ENCODE peak calls at places on chromosomes 7 and 10, in four cellular contexts. One of them, this sample, is unnamed.

GRCh38 chr10:32337343-32337742 is 9.6 kb downstream of the EPC1 start:
- DNase-seq in adipocyte: no peak
- DNase-seq in AG09319: no peak
- DNase-seq in GM18507: no peak
- DNase-seq in this sample: no peak

GRCh38 chr10:50550291-50550839 is 73.4 kb downstream of the SGMS1 start:
- DNase-seq in adipocyte: no peak
- DNase-seq in AG09319: no peak
- DNase-seq in GM18507: no peak
- DNase-seq in this sample: no peak

GRCh38 chr7:9391984-9392383 is 958.6 kb downstream of the NXPH1 start:
- DNase-seq in adipocyte: no peak
- DNase-seq in AG09319: no peak
- DNase-seq in GM18507: no peak
- DNase-seq in this sample: no peak

GRCh38 chr7:14504134-14504533 is 398.4 kb downstream of the DGKB start:
- DNase-seq in adipocyte: no peak
- DNase-seq in AG09319: no peak
- DNase-seq in GM18507: no peak
- DNase-seq in this sample: peak; percentile 21

GRCh38 chr7:14424675-14425074 is 435.2 kb upstream of the ETV1 start:
- DNase-seq in adipocyte: no peak
- DNase-seq in AG09319: no peak
- DNase-seq in GM18507: no peak
- DNase-seq in this sample: no peak

GRCh38 chr7:2530076-2530967 is 10.7 kb downstream of the LFNG start:
- DNase-seq in adipocyte: no peak
- DNase-seq in AG09319: no peak
- DNase-seq in GM18507: no peak
- DNase-seq in this sample: no peak

GRCh38 chr7:139691253-139691781 is 86.5 kb downstream of the HIPK2 start:
- DNase-seq in adipocyte: no peak
- DNase-seq in AG09319: no peak
- DNase-seq in GM18507: no peak
- DNase-seq in this sample: no peak

GRCh38 chr10:130455111-130455695 is 319.0 kb downstream of the GLRX3 start:
- DNase-seq in adipocyte: no peak
- DNase-seq in AG09319: no peak
- DNase-seq in GM18507: no peak
- DNase-seq in this sample: no peak

GRCh38 chr10:129971381-129972144 is 7.5 kb upstream of the EBF3 start:
- DNase-seq in adipocyte: peak; percentile 87
- DNase-seq in AG09319: no peak
- DNase-seq in GM18507: no peak
- DNase-seq in this sample: peak; percentile 85

GRCh38 chr7:146090023-146090645 is 26.5 kb upstream of the CNTNAP2 start:
- DNase-seq in adipocyte: peak; percentile 34
- DNase-seq in AG09319: no peak
- DNase-seq in GM18507: peak; percentile 4
- DNase-seq in this sample: peak; percentile 44

GRCh38 chr7:149226840-149227494 is 12.5 kb upstream of the ZNF212 start:
- DNase-seq in adipocyte: no peak
- DNase-seq in AG09319: no peak
- DNase-seq in GM18507: no peak
- DNase-seq in this sample: no peak

GRCh38 chr7:2616973-2617709 is 14.6 kb upstream of the TTYH3 start:
- DNase-seq in adipocyte: no peak
- DNase-seq in AG09319: no peak
- DNase-seq in GM18507: no peak
- DNase-seq in this sample: no peak

GRCh38 chr10:110400173-110400947 is 95.6 kb upstream of the SMNDC1 start:
- DNase-seq in adipocyte: no peak
- DNase-seq in AG09319: no peak
- DNase-seq in GM18507: no peak
- DNase-seq in this sample: no peak

GRCh38 chr10:387949-388660 is 252.8 kb downstream of the ZMYND11 start:
- DNase-seq in adipocyte: no peak
- DNase-seq in AG09319: no peak
- DNase-seq in GM18507: no peak
- DNase-seq in this sample: no peak

GRCh38 chr7:149053885-149054284 is 25.6 kb upstream of the PDIA4 start:
- DNase-seq in adipocyte: no peak
- DNase-seq in AG09319: no peak
- DNase-seq in GM18507: no peak
- DNase-seq in this sample: no peak

GRCh38 chr10:19819419-19820033 is 3.3 kb downstream of the PLXDC2 start:
- DNase-seq in adipocyte: peak; percentile 82
- DNase-seq in AG09319: no peak
- DNase-seq in GM18507: peak; percentile 9
- DNase-seq in this sample: peak; percentile 3

GRCh38 chr7:157037028-157037427 is 26.6 kb upstream of the MNX1 start:
- DNase-seq in adipocyte: no peak
- DNase-seq in AG09319: no peak
- DNase-seq in GM18507: no peak
- DNase-seq in this sample: no peak

GRCh38 chr7:93147358-93147757 is 827 bp downstream of the SAMD9L start:
- DNase-seq in adipocyte: peak; percentile 78
- DNase-seq in AG09319: peak; percentile 14
- DNase-seq in GM18507: peak; percentile 23
- DNase-seq in this sample: no peak

This sample was measured in NCI-H1436.